ENCODE peak calls at places on chromosomes 2 and 18, in eight cellular contexts. Z is body of pancreas; S is HepG2; D is cardiac muscle cell; J is neural progenitor cell; K is ovary; P is colonic mucosa; V is CD4-positive, CD25-positive, alpha-beta regulatory T cell. N is an unnamed sample. For H3K9me3, the result is how much of the 10 kb centered on the place peaks cover.

GRCh38 chr2:226862623-226863022 is 26.8 kb downstream of the RHBDD1 start:
- DNase-seq in K (no peak), P (no peak), J (no peak), Z (no peak), D (no peak), S (no peak), V (no peak), N (no peak)

GRCh38 chr2:226887940-226888339 is 52.1 kb downstream of the RHBDD1 start:
- DNase-seq in V (no peak), P (no peak), K (no peak), J (no peak), S (no peak), D (peak), Z (no peak), N (no peak)

GRCh38 chr2:12712871-12713270 is 3.9 kb upstream of the TRIB2 start:
- DNase-seq in J (no peak), S (no peak), K (no peak), D (peak), V (no peak), P (no peak), Z (no peak), N (no peak)

GRCh38 chr18:56028514-56028913 is 440.5 kb upstream of the TCF4 start:
- DNase-seq in Z (no peak), S (no peak), P (no peak), J (no peak), V (no peak), K (no peak), D (peak), N (no peak)

GRCh38 chr2:188475945-188476344 is 184.3 kb downstream of the GULP1 start:
- DNase-seq in P (no peak), D (peak), S (no peak), K (no peak), J (no peak), Z (no peak), V (no peak), N (no peak)

GRCh38 chr2:208112969-208113368 is 11.4 kb downstream of the CRYGD start:
- DNase-seq in V (no peak), S (no peak), J (peak), D (no peak), K (no peak), Z (no peak), P (no peak), N (no peak)

GRCh38 chr2:144780983-144781382 is 261.1 kb upstream of the ZEB2 start:
- DNase-seq in P (no peak), D (no peak), J (no peak), S (no peak), V (no peak), Z (no peak), K (no peak), N (no peak)

GRCh38 chr2:73255907-73256617 is 22.0 kb downstream of the CCT7 start:
- DNase-seq in V (no peak), P (no peak), D (no peak), S (no peak), K (no peak), Z (no peak), J (peak), N (no peak)

GRCh38 chr2:29309090-29310054 is 194.2 kb downstream of the CLIP4 start:
- DNase-seq in S (peak), K (no peak), V (peak), D (peak), Z (peak), P (peak), J (peak), N (no peak)

GRCh38 chr2:18637196-18637595 is 47.8 kb upstream of the NT5C1B start:
- DNase-seq in D (no peak), P (no peak), Z (no peak), V (no peak), K (no peak), S (no peak), J (no peak), N (no peak)
- H3K9me3 ChIP-seq in D (under half), P (under half), Z (under half), V (under half), K (under half), S (under half), J (under half), N (under half)

DNA sequence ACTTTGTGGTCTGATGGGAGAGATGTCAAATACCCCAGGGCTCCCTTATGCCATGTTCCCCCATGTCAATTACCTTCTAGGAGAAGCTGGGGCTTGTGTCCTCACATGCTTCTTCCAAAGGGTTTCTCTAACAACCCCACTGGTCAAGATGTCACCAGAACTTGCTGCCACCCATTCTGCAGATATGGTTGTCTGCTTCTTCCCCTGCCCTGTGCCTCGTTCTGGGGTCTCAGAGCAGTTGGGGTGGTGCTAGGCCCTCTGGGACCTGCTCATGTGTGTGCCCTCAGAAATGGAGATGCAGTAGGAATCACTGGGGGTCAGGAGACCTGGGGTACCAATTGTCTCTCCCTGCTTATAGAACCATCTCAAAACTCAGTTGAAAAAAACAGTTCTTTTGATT is 268.6 kb downstream of the MYCN start:
- DNase-seq in V (no peak), P (no peak), J (no peak), Z (no peak), D (no peak), K (no peak), S (no peak), N (no peak)
- H3K9me3 ChIP-seq in V (under half), P (under half), J (under half), Z (under half), D (under half), K (under half), S (under half), N (under half)

GRCh38 chr2:182509-183122 is 81.2 kb downstream of the SH3YL1 start:
- DNase-seq in V (no peak), P (no peak), Z (no peak), K (no peak), S (no peak), D (no peak), J (peak), N (no peak)
- H3K9me3 ChIP-seq in V (under half), P (under half), Z (under half), K (under half), S (under half), D (under half), J (under half), N (under half)

GRCh38 chr18:23207994-23208393 is 72.7 kb downstream of the CABLES1 start:
- DNase-seq in P (no peak), S (no peak), J (no peak), Z (no peak), D (no peak), K (no peak), V (no peak), N (no peak)

GRCh38 chr18:23203891-23204432 is 68.7 kb downstream of the CABLES1 start:
- DNase-seq in Z (no peak), D (no peak), P (no peak), V (no peak), S (no peak), J (no peak), K (no peak), N (no peak)

GRCh38 chr18:23207191-23207955 is 72.1 kb downstream of the CABLES1 start:
- DNase-seq in S (peak), D (no peak), Z (no peak), J (peak), P (no peak), V (no peak), K (no peak), N (no peak)

GRCh38 chr18:23204589-23205235 is 69.4 kb downstream of the CABLES1 start:
- DNase-seq in S (no peak), K (no peak), D (no peak), P (no peak), V (no peak), Z (no peak), J (no peak), N (no peak)

DNA sequence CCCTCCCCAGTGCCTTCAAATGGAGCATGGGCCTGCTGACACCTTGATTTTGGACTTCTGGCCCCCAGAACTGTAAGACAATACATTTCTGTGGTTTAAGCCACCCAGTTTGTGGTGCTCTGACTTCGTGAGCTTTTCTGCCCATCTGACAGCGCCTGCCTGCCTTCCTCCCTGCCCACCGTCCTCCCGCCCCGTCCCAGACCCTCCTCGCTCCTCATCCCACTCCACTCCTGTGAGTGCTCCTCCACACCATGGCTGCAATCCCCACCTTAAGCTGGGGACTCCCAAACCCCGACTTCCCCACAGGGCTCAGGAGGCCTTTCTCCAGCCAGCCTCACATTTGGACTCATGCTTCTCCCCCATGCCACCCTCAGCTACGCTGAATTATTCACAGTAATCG is 70.7 kb downstream of the CABLES1 start:
- DNase-seq in D (no peak), K (no peak), Z (no peak), P (no peak), J (no peak), V (no peak), S (no peak), N (no peak)
- H3K9me3 ChIP-seq in D (under half), K (under half), Z (under half), P (under half), J (under half), V (under half), S (under half), N (under half)

GRCh38 chr18:35306588-35307250 is 16.7 kb upstream of the ZSCAN30 start:
- DNase-seq in S (no peak), V (no peak), Z (no peak), K (no peak), D (no peak), J (no peak), P (no peak), N (no peak)
- H3K9me3 ChIP-seq in S (half or more), V (half or more), Z (under half), K (under half), D (under half), J (half or more), P (under half), N (half or more)

GRCh38 chr18:51639541-51639940 is 442.1 kb upstream of the MEX3C start:
- DNase-seq in V (no peak), D (no peak), Z (no peak), S (no peak), J (no peak), K (no peak), P (no peak), N (no peak)

GRCh38 chr18:51643483-51643882 is 446.0 kb upstream of the MEX3C start:
- DNase-seq in K (no peak), S (no peak), V (no peak), D (no peak), Z (no peak), J (no peak), P (no peak), N (no peak)

GRCh38 chr18:51637881-51638280 is 440.4 kb upstream of the MEX3C start:
- DNase-seq in P (no peak), D (no peak), S (no peak), V (no peak), Z (no peak), J (no peak), K (no peak), N (no peak)
- H3K9me3 ChIP-seq in P (under half), D (under half), S (under half), V (under half), Z (under half), J (under half), K (under half), N (under half)

GRCh38 chr2:164065038-164065437 is 329.2 kb upstream of the FIGN start:
- DNase-seq in V (no peak), S (no peak), D (no peak), Z (no peak), P (no peak), K (no peak), J (no peak), N (no peak)

GRCh38 chr2:164061129-164061746 is 325.4 kb upstream of the FIGN start:
- DNase-seq in K (no peak), S (peak), P (peak), V (no peak), D (peak), Z (peak), J (peak), N (no peak)

GRCh38 chr2:164069542-164069941 is 333.7 kb upstream of the FIGN start:
- DNase-seq in S (no peak), V (no peak), J (no peak), Z (no peak), P (no peak), K (no peak), D (no peak), N (no peak)

GRCh38 chr2:164068063-164068462 is 332.3 kb upstream of the FIGN start:
- DNase-seq in J (peak), P (no peak), S (no peak), V (no peak), K (no peak), D (no peak), Z (no peak), N (no peak)

GRCh38 chr2:164066095-164066494 is 330.3 kb upstream of the FIGN start:
- DNase-seq in P (no peak), S (no peak), D (no peak), V (no peak), K (no peak), Z (no peak), J (no peak), N (no peak)
- H3K9me3 ChIP-seq in P (under half), S (under half), D (under half), V (under half), K (under half), Z (under half), J (under half), N (under half)

DNA sequence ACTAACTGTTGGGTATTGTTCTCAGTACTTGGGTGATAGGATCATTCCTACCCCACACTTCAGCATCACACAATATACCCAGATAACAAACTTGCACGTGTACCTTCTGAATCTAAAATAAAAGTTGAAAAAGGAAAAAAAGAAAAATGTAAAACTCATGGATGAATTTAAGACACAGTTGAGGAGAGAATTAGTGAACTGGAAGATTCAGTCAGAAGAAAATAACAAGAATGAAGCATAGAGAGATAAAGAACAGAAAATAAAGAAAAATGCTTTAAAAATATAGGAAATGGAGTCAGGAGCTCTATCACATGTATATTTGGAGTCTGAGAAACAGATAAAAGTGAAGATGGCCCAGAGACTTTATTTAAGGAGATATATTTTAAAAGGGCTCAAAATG is 90.4 kb upstream of the SALL3 start:
- DNase-seq in D (no peak), K (no peak), V (no peak), J (no peak), P (no peak), Z (no peak), S (no peak), N (no peak)
- H3K9me3 ChIP-seq in D (under half), K (under half), V (under half), J (under half), P (under half), Z (under half), S (under half), N (under half)

DNA sequence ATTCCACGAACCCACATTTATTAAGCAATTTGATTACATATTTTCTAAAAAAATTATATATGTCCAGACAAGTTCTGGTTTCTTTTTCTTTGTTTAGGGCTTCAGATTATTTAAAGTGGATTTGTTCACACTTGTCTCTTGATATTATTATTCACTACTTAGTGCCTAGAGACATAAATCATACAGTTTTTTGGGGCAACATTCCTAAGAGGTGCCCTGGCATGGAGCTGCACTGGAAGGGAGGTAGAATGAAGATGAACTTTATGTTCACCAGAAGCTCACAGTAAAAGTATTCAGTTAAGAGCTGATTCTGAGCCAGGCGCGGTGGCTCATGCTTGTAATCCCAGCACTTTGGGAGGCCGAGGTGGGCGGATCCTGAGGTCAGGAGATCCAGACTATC is 762.7 kb upstream of the TMEFF2 start:
- DNase-seq in K (no peak), P (no peak), V (no peak), J (no peak), D (no peak), S (no peak), Z (no peak), N (no peak)
- H3K9me3 ChIP-seq in K (under half), P (under half), V (under half), J (under half), D (under half), S (under half), Z (under half), N (under half)

GRCh38 chr18:79727211-79727610 is 47.6 kb downstream of the CTDP1 start:
- DNase-seq in S (no peak), Z (no peak), J (no peak), P (no peak), K (no peak), V (no peak), D (no peak), N (no peak)

GRCh38 chr18:79728931-79729586 is 49.5 kb downstream of the CTDP1 start:
- DNase-seq in P (no peak), S (no peak), D (no peak), Z (no peak), J (no peak), K (no peak), V (no peak), N (no peak)

GRCh38 chr18:79730804-79731203 is 51.2 kb downstream of the CTDP1 start:
- DNase-seq in S (no peak), P (no peak), V (no peak), K (no peak), J (no peak), D (no peak), Z (no peak), N (peak)

GRCh38 chr18:79726721-79727120 is 47.1 kb downstream of the CTDP1 start:
- DNase-seq in K (no peak), J (no peak), P (no peak), D (no peak), V (no peak), Z (no peak), S (no peak), N (no peak)

DNA sequence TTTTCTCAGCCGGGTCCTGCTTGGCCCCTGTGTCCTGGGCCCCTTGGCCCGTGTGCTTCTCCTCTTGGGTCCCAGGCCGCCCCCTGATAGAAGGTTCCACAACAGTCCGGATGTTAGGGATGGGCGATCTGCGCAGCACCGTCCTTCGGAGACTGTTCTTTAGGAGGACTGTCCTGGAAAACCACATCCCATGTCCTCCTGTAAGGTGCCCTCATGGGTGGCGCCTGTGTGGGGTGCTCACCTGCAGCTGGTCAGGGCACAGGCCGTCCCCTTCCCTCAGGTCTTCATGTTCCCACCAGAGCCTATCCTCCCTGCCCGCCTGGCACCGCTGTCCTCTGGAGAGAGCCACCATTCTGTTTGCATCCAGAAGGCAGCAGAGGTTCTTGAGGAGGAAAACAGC is 50.0 kb downstream of the CTDP1 start:
- DNase-seq in D (no peak), S (no peak), K (no peak), V (no peak), J (no peak), Z (no peak), P (no peak), N (no peak)
- H3K9me3 ChIP-seq in D (under half), S (under half), K (under half), V (half or more), J (under half), Z (under half), P (under half), N (under half)